ENCODE peak calls at places on chromosomes 16 and 17, in five cellular contexts. D is esophagus squamous epithelium, P is sigmoid colon, E is endothelial cell of umbilical vein, H is cardiac muscle cell. Z is an unnamed sample.

GRCh38 chr17:49365667-49366066 is 3.6 kb upstream of the ZNF652 start:
- DNase-seq in D (no peak), P (no peak), E (no peak), H (no peak), Z (no peak)

GRCh38 chr17:39225974-39226683 is 384 bp upstream of the STAC2 start:
- DNase-seq in P (peak), D (no peak), E (peak), H (peak), Z (no peak)

GRCh38 chr17:34398990-34399389 is 36.0 kb upstream of the CCL1 start:
- DNase-seq in H (no peak), P (no peak), E (no peak), D (no peak), Z (no peak)

GRCh38 chr17:49576121-49576905 is 642 bp downstream of the NXPH3 start:
- DNase-seq in E (peak), P (peak), D (no peak), H (peak), Z (no peak)

GRCh38 chr17:1398900-1399299 is 1.1 kb downstream of the YWHAE start:
- DNase-seq in H (peak), P (no peak), E (peak), D (no peak), Z (no peak)

GRCh38 chr16:49048557-49048956 is 233.1 kb downstream of the CBLN1 start:
- DNase-seq in D (no peak), E (no peak), P (no peak), H (peak), Z (no peak)

GRCh38 chr17:29256735-29257466 is 10.2 kb downstream of the CRYBA1 start:
- DNase-seq in D (no peak), P (no peak), H (peak), E (no peak), Z (no peak)

GRCh38 chr16:77437859-77438258 is 3.0 kb upstream of the ADAMTS18 start:
- DNase-seq in P (no peak), H (peak), E (peak), D (no peak), Z (no peak)

GRCh38 chr16:56871172-56871593 is 6.2 kb downstream of the SLC12A3 start:
- DNase-seq in H (peak), E (no peak), P (no peak), D (no peak), Z (peak)

DNA sequence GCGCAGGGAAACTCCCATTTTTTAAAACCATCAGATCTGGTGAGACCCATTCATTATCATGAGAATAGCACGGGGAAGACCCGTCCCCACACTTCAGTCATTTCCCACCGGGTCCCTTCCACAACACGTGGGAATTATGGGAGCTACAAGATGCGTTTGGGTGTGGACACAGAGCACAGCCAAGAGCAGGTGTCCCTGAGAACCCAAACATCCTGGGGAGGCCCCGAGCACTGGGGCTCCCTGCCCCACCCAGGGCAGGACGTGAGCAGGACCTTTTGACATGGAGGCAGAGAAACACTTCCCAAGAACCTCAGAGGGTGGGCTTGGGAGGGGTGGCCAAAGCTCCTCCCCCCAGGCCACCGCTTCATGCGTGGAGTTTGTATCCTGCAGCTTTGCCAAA is 89.9 kb upstream of the DNAH17 start:
- DNase-seq in H (no peak), E (no peak), D (no peak), P (no peak), Z (no peak)
- H3K27ac ChIP-seq in H (peak), E (no peak), D (peak), P (no peak), Z (no peak)

GRCh38 chr17:40548491-40548981 is 16.7 kb downstream of the CCR7 start:
- DNase-seq in E (no peak), D (no peak), H (no peak), P (no peak), Z (no peak)
- H3K27ac ChIP-seq in E (no peak), D (peak), H (no peak), P (peak), Z (peak)

GRCh38 chr17:48351916-48352332 is 78.1 kb downstream of the SKAP1 start:
- DNase-seq in P (no peak), H (peak), E (peak), D (no peak), Z (no peak)
- H3K27ac ChIP-seq in P (no peak), H (no peak), E (no peak), D (no peak), Z (no peak)

GRCh38 chr17:58530655-58531054 is 16.2 kb upstream of the MTMR4 start:
- DNase-seq in E (no peak), H (no peak), P (no peak), D (no peak), Z (no peak)
- H3K27ac ChIP-seq in E (no peak), H (no peak), P (no peak), D (peak), Z (no peak)

DNA sequence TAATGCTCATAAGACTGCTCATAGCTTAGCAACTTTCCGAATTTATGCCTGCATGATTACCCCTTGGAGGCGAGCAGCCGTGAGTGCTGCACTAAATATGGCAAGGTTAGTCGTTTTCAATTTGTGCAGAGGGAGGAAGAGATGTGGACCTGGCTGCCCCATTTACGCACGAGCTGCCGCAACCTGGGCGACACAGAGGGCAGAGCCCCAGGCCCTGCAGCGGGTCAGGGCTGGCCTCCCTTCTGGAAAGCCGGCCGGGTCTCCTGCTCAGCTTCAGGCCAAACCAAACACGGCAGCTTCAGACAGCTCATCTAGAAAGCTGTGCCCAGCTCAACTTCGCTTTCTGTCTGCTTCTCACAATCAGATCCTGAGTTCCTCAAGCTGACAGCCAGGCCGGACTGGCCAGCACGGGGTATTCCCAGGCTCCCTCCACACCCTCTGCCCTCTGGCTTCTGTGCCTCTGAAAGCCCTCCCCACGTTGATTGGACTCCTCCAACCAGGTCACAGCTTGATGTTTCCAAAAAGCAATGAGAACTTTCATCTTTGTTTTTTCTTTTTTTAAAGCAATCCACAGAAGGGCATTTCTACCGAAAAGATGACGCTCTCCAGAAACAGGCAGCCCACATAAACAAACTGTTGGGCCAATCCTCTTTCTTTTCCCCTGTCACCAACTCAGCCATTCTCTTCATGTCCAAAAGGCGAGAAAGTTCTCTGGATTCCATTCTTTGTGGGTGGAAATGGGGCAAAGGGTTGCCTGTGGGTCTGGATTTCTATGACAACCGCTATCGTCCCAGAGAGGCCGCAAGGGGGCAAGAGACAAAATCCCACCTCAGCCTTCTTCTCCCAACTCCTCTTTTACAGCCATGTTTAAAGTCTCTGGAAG is 189.1 kb downstream of the ZFHX3 start:
- DNase-seq in E (no peak), P (no peak), H (peak), D (no peak), Z (no peak)
- H3K27ac ChIP-seq in E (no peak), P (peak), H (peak), D (peak), Z (no peak)

GRCh38 chr17:81513669-81514484 is 1.3 kb upstream of the ACTG1 start:
- DNase-seq in E (peak), P (peak), H (peak), D (no peak), Z (no peak)
- H3K27ac ChIP-seq in E (peak), P (peak), H (peak), D (peak), Z (peak)

DNA sequence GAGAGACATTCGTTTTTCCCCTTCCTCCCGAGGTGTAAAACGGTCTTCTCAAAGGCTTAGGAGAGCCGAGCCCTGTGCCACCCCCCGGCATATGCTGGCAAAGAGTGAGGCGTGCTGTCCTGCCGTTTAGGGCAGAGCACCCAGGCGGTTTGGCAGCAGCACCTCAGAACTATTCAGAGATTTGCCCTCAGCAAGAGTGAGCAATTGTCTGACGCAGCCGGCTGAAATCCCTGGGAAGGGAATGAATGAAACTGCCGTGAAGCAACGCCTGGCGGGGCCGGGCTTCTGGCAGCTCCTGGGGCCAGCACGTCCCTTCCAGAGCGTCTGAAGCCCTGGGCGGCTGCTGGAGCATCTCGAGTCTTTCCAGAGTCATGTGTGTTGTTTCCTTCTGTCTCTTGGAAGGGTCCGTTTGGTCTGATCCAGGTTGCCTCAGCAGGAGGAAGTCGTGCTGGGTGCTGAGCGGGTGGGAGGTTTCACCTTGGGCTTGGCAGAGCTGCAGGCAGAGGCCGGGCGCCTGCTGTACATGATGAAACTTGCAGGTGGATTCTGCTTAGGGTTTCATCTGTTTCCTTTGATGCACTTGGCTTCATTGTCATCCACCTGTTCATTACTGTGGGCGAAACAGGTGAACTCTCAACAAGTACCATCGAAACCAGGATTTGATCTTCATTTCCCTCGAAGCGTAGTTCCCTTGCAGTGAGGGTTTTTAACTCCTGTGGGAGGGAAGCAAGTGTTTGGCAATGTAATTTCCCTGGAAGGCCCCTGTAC is 35.4 kb downstream of the TBCD start:
- DNase-seq in P (peak), E (no peak), D (no peak), H (no peak), Z (peak)
- H3K27ac ChIP-seq in P (no peak), E (no peak), D (peak), H (no peak), Z (peak)